ENCODE peak calls at places on chromosomes 4 and X, in ten cellular contexts. Q, A, X, C, H, E, S, G, W and P are unnamed samples.
A peak's percentile ranks its signal among the peaks of the same experiment; 100 is the strongest.

GRCh38 chr4:158292156-158292555 is 81.9 kb downstream of the TMEM144 start:
- DNase-seq in C (no peak), Q (no peak), E (no peak), S (no peak), G (no peak), A (no peak), X (no peak), H (no peak), W (no peak), P (no peak)

GRCh38 chr4:16078195-16078756 is 5.5 kb downstream of the PROM1 start:
- DNase-seq in C (no peak), S (no peak), X (no peak), E (no peak), W (peak; percentile 30), H (no peak), Q (no peak), A (no peak), G (no peak), P (no peak)

GRCh38 chr4:119706804-119707203 is 78.2 kb upstream of the PDE5A start:
- DNase-seq in S (no peak), H (no peak), A (no peak), E (no peak), X (no peak), G (no peak), W (no peak), Q (no peak), C (no peak), P (no peak)

GRCh38 chrX:11540532-11541377 is 125.0 kb downstream of the ARHGAP6 start:
- DNase-seq in E (no peak), W (no peak), A (no peak), S (peak; percentile 39), C (no peak), Q (no peak), H (peak; percentile 88), X (no peak), G (no peak), P (no peak)

GRCh38 chr4:159946983-159947645 is 844.2 kb downstream of the RAPGEF2 start:
- DNase-seq in W (peak; percentile 83), X (peak; percentile 59), Q (peak; percentile 75), C (no peak), H (peak; percentile 68), A (no peak), E (peak; percentile 62), G (no peak), S (no peak), P (peak; percentile 78)

GRCh38 chrX:30060718-30061117 is 154.6 kb upstream of the MAGEB2 start:
- DNase-seq in S (no peak), W (peak; percentile 4), A (no peak), X (no peak), C (no peak), Q (peak; percentile 31), H (peak; percentile 25), E (peak; percentile 6), G (no peak), P (peak; percentile 18)

GRCh38 chr4:141654098-141654497 is 17.7 kb downstream of the IL15 start:
- DNase-seq in S (peak; percentile 44), C (no peak), Q (peak; percentile 90), E (peak; percentile 86), G (peak; percentile 46), A (no peak), W (peak; percentile 48), H (no peak), X (no peak), P (no peak)

GRCh38 chrX:107601326-107601725 is 27.0 kb upstream of the PRPS1 start:
- DNase-seq in S (no peak), Q (no peak), W (no peak), G (no peak), H (no peak), X (no peak), E (no peak), A (no peak), C (no peak), P (no peak)

GRCh38 chrX:121975666-121976065 is 928.3 kb downstream of the GLUD2 start:
- DNase-seq in H (no peak), G (no peak), W (peak; percentile 21), C (no peak), Q (no peak), X (no peak), A (no peak), E (no peak), S (no peak), P (no peak)

GRCh38 chr4:7389101-7389701 is 45.5 kb downstream of the PSAPL1 start:
- DNase-seq in H (no peak), E (no peak), A (no peak), S (no peak), X (no peak), C (peak; percentile 71), Q (no peak), W (no peak), G (no peak), P (no peak)

GRCh38 chr4:185424905-185425599 is 712 bp downstream of the UFSP2 start:
- DNase-seq in H (peak; percentile 38), W (no peak), A (no peak), S (no peak), X (peak; percentile 43), G (no peak), Q (peak; percentile 4), E (no peak), C (no peak), P (peak; percentile 7)

GRCh38 chr4:7938513-7939376 is 916 bp downstream of the AFAP1 start:
- DNase-seq in H (no peak), W (peak; percentile 24), E (no peak), X (peak; percentile 56), A (no peak), C (no peak), G (no peak), Q (peak; percentile 50), S (peak; percentile 62), P (no peak)

GRCh38 chr4:23884731-23885130 is 5.1 kb downstream of the PPARGC1A start:
- DNase-seq in S (no peak), E (peak; percentile 27), G (no peak), W (no peak), X (peak; percentile 29), H (no peak), C (no peak), A (no peak), Q (no peak), P (no peak)

GRCh38 chr4:153499005-153499404 is 32.8 kb downstream of the TMEM131L start:
- DNase-seq in Q (no peak), X (no peak), E (no peak), H (no peak), S (no peak), C (no peak), W (no peak), G (no peak), A (no peak), P (no peak)

GRCh38 chr4:124234771-124235170 is 477.8 kb downstream of the ANKRD50 start:
- DNase-seq in W (no peak), A (no peak), C (no peak), Q (peak; percentile 62), X (no peak), H (no peak), E (peak; percentile 74), G (no peak), S (no peak), P (peak; percentile 56)

DNA sequence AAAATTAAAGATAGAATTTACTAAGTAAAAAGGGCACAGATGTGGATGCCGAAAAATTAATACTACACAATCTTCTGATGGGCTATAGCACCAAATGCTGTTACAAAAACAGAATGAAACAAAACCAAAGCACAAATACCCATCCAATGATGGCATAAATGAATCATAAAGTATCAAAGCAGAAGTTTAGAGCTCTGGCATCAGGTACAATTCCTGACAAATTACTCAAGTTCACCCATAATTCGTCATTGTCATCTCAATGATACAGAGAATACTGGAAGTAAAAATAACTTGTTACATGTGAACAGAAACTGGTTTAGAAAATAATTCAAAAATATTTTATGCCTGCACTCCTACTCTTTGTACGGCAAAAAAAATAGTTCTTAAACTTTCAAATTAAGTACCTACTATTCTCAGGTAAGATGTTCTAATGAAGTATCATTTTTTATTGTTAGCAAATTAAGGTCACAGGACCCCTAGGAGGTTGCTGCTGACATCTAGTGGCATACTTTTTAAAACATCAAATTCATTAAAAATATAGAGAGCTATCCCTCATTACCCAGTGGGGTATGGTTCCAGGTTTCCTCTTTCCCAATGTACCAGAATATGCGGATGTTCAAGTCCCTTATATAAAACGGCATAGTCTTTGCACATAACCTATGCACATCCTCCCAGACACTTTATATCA is 126.1 kb downstream of the INPP4B start:
- DNase-seq in C (no peak), W (peak; percentile 83), G (no peak), X (peak; percentile 22), S (no peak), H (peak; percentile 12), E (peak; percentile 71), Q (peak; percentile 50), A (no peak), P (no peak)
- TF ChIP-seq CTCF in C (peak; percentile 21), W (peak; percentile 44), G (peak; percentile 42), X (peak; percentile 62), S (peak; percentile 62), H (peak; percentile 25), E (peak; percentile 55), Q (peak; percentile 60), A (no peak), P (peak; percentile 51)

DNA sequence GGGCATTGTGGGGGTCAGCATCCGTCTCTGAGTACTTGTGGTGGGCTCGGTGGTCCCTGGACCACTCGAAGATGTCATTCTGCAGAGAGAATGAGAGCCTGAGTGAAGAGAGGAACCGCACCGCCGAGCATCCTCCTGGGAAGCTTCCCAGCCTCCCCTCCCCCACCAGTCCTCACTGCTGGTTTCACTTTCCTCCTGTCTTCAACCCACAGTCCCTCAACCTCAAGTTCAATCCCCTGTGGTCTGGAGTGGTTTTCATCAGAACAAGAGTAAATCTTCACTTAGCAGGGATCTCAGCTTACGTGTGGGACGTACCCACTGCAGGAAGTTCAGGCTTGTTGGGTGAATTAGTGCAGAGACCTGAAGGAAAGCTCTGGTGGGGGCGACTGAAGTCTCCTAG is 117.8 kb downstream of the SCD5 start:
- DNase-seq in Q (no peak), C (no peak), W (no peak), A (no peak), E (no peak), G (no peak), X (no peak), S (no peak), H (no peak), P (no peak)
- H3K4me3 ChIP-seq in Q (no peak overlapping the region), C (no peak overlapping the region), W (no peak overlapping the region), A (no peak overlapping the region), E (no peak overlapping the region), G (no peak overlapping the region), X (no peak overlapping the region), S (no peak overlapping the region), H (no peak overlapping the region), P (no peak overlapping the region)

GRCh38 chrX:71364221-71364620 is 1.9 kb upstream of the TAF1 start:
- DNase-seq in E (no peak), Q (no peak), C (no peak), W (no peak), A (no peak), X (no peak), S (no peak), G (no peak), H (no peak), P (no peak)
- TF ChIP-seq CTCF in E (no peak), Q (no peak), C (no peak), W (no peak), A (no peak), X (no peak), S (no peak), G (no peak), H (no peak), P (no peak)

DNA sequence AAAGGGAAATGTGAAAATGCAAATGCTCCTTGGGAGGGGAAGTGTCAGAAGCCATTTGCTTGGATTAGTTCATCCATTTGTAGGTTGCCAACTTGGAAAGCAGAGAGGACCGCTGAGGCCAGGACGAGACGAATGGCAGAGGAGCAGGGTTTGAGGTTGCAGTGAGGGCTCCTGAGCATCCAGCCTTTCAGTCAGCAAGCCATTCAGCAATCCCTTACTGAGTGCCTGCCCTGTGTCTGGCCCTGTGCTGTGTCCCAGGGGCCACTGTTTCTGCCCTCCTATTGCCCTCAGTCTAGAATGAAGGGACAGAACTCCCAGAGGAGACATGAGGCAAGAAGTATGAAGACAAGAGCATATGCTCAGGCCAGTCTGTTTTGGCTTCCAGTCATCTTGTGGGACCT is 45.8 kb upstream of the PGRMC1 start:
- DNase-seq in Q (no peak), G (no peak), X (peak; percentile 10), E (no peak), S (peak; percentile 37), C (no peak), H (no peak), A (no peak), W (no peak), P (no peak)
- H3K4me3 ChIP-seq in Q (no peak overlapping the region), G (no peak overlapping the region), X (no peak overlapping the region), E (no peak overlapping the region), S (no peak overlapping the region), C (no peak overlapping the region), H (no peak overlapping the region), A (no peak overlapping the region), W (no peak overlapping the region), P (no peak overlapping the region)